ENCODE peak calls at places on chromosome 1, in seven cellular contexts. One of them, this sample, is unnamed. For H3K27me3, the result is how much of the 10 kb centered on the place peaks cover.

GRCh38 chr1:58932820-58933598 is 149.2 kb upstream of the JUN start:
- DNase-seq in CD8-positive, alpha-beta T cell: no peak
- DNase-seq in lower lobe of right lung: peak
- DNase-seq in stomach: peak
- DNase-seq in mammary epithelial cell: peak
- DNase-seq in CD4-positive, alpha-beta T cell: no peak
- DNase-seq in A673: no peak
- DNase-seq in this sample: peak

GRCh38 chr1:226481133-226481532 is 67.4 kb upstream of the STUM start:
- DNase-seq in mammary epithelial cell: no peak
- DNase-seq in lower lobe of right lung: no peak
- DNase-seq in stomach: no peak
- DNase-seq in CD4-positive, alpha-beta T cell: no peak
- DNase-seq in CD8-positive, alpha-beta T cell: no peak
- DNase-seq in A673: no peak
- DNase-seq in this sample: no peak

GRCh38 chr1:65247419-65248359 is 61.7 kb upstream of the DNAJC6 start:
- DNase-seq in CD8-positive, alpha-beta T cell: no peak
- DNase-seq in stomach: no peak
- DNase-seq in lower lobe of right lung: no peak
- DNase-seq in A673: no peak
- DNase-seq in mammary epithelial cell: peak
- DNase-seq in CD4-positive, alpha-beta T cell: no peak
- DNase-seq in this sample: peak

GRCh38 chr1:225769687-225770086 is 7.9 kb upstream of the SRP9 start:
- DNase-seq in CD8-positive, alpha-beta T cell: no peak
- DNase-seq in A673: peak
- DNase-seq in mammary epithelial cell: no peak
- DNase-seq in CD4-positive, alpha-beta T cell: no peak
- DNase-seq in lower lobe of right lung: no peak
- DNase-seq in stomach: no peak
- DNase-seq in this sample: no peak

GRCh38 chr1:113027449-113027848 is 45.5 kb upstream of the LRIG2 start:
- DNase-seq in CD4-positive, alpha-beta T cell: no peak
- DNase-seq in stomach: no peak
- DNase-seq in A673: no peak
- DNase-seq in mammary epithelial cell: no peak
- DNase-seq in lower lobe of right lung: no peak
- DNase-seq in CD8-positive, alpha-beta T cell: no peak
- DNase-seq in this sample: no peak

GRCh38 chr1:19432943-19433609 is 52.3 kb downstream of the CAPZB start:
- DNase-seq in mammary epithelial cell: no peak
- DNase-seq in stomach: no peak
- DNase-seq in CD8-positive, alpha-beta T cell: no peak
- DNase-seq in A673: peak
- DNase-seq in CD4-positive, alpha-beta T cell: no peak
- DNase-seq in lower lobe of right lung: no peak
- DNase-seq in this sample: no peak

GRCh38 chr1:29839726-29840125 is 603.4 kb downstream of the PTPRU start:
- DNase-seq in CD4-positive, alpha-beta T cell: no peak
- DNase-seq in mammary epithelial cell: no peak
- DNase-seq in A673: no peak
- DNase-seq in CD8-positive, alpha-beta T cell: no peak
- DNase-seq in lower lobe of right lung: no peak
- DNase-seq in stomach: no peak
- DNase-seq in this sample: no peak

GRCh38 chr1:55129194-55129728 is 85.9 kb downstream of the USP24 start:
- DNase-seq in CD4-positive, alpha-beta T cell: no peak
- DNase-seq in mammary epithelial cell: no peak
- DNase-seq in CD8-positive, alpha-beta T cell: no peak
- DNase-seq in stomach: no peak
- DNase-seq in lower lobe of right lung: no peak
- DNase-seq in A673: no peak
- DNase-seq in this sample: no peak

GRCh38 chr1:214380418-214380817 is 99.5 kb downstream of the SMYD2 start:
- DNase-seq in A673: no peak
- DNase-seq in CD4-positive, alpha-beta T cell: no peak
- DNase-seq in CD8-positive, alpha-beta T cell: no peak
- DNase-seq in stomach: no peak
- DNase-seq in mammary epithelial cell: no peak
- DNase-seq in lower lobe of right lung: no peak
- DNase-seq in this sample: no peak

GRCh38 chr1:94731891-94732290 is 88.3 kb upstream of the SLC44A3 start:
- DNase-seq in CD8-positive, alpha-beta T cell: no peak
- DNase-seq in A673: no peak
- DNase-seq in stomach: no peak
- DNase-seq in lower lobe of right lung: no peak
- DNase-seq in CD4-positive, alpha-beta T cell: no peak
- DNase-seq in mammary epithelial cell: no peak
- DNase-seq in this sample: no peak

GRCh38 chr1:206829282-206829681 is 36.1 kb upstream of the IL20 start:
- DNase-seq in lower lobe of right lung: no peak
- DNase-seq in A673: no peak
- DNase-seq in mammary epithelial cell: no peak
- DNase-seq in stomach: no peak
- DNase-seq in CD8-positive, alpha-beta T cell: no peak
- DNase-seq in CD4-positive, alpha-beta T cell: no peak
- DNase-seq in this sample: no peak

GRCh38 chr1:43990271-43991199 is 864 bp upstream of the CCDC24 start:
- DNase-seq in lower lobe of right lung: no peak
- DNase-seq in mammary epithelial cell: no peak
- DNase-seq in A673: peak
- DNase-seq in CD8-positive, alpha-beta T cell: no peak
- DNase-seq in stomach: no peak
- DNase-seq in CD4-positive, alpha-beta T cell: no peak
- DNase-seq in this sample: no peak

GRCh38 chr1:41481109-41481775 is 3.2 kb downstream of the EDN2 start:
- DNase-seq in A673: no peak
- DNase-seq in mammary epithelial cell: no peak
- DNase-seq in stomach: no peak
- DNase-seq in CD8-positive, alpha-beta T cell: no peak
- DNase-seq in lower lobe of right lung: peak
- DNase-seq in CD4-positive, alpha-beta T cell: no peak
- DNase-seq in this sample: no peak

GRCh38 chr1:200891774-200892157 is 2.9 kb upstream of the INAVA start:
- DNase-seq in lower lobe of right lung: no peak
- DNase-seq in CD4-positive, alpha-beta T cell: no peak
- DNase-seq in mammary epithelial cell: no peak
- DNase-seq in CD8-positive, alpha-beta T cell: no peak
- DNase-seq in stomach: no peak
- DNase-seq in A673: no peak
- DNase-seq in this sample: no peak

GRCh38 chr1:200892546-200892945 is 2.2 kb upstream of the INAVA start:
- DNase-seq in lower lobe of right lung: no peak
- DNase-seq in A673: no peak
- DNase-seq in CD8-positive, alpha-beta T cell: no peak
- DNase-seq in CD4-positive, alpha-beta T cell: no peak
- DNase-seq in stomach: no peak
- DNase-seq in mammary epithelial cell: no peak
- DNase-seq in this sample: no peak

GRCh38 chr1:200890027-200890426 is 4.7 kb upstream of the INAVA start:
- DNase-seq in lower lobe of right lung: no peak
- DNase-seq in CD8-positive, alpha-beta T cell: no peak
- DNase-seq in stomach: no peak
- DNase-seq in CD4-positive, alpha-beta T cell: no peak
- DNase-seq in mammary epithelial cell: no peak
- DNase-seq in A673: no peak
- DNase-seq in this sample: no peak

GRCh38 chr1:200889571-200889970 is 5.1 kb upstream of the INAVA start:
- DNase-seq in mammary epithelial cell: peak
- DNase-seq in CD8-positive, alpha-beta T cell: no peak
- DNase-seq in A673: no peak
- DNase-seq in lower lobe of right lung: no peak
- DNase-seq in stomach: no peak
- DNase-seq in CD4-positive, alpha-beta T cell: no peak
- DNase-seq in this sample: no peak

GRCh38 chr1:200890818-200891773 is 3.6 kb upstream of the INAVA start:
- DNase-seq in A673: peak
- DNase-seq in stomach: no peak
- DNase-seq in CD8-positive, alpha-beta T cell: no peak
- DNase-seq in lower lobe of right lung: no peak
- DNase-seq in mammary epithelial cell: peak
- DNase-seq in CD4-positive, alpha-beta T cell: no peak
- DNase-seq in this sample: peak
- H3K27ac ChIP-seq in A673: peak
- H3K27ac ChIP-seq in stomach: peak
- H3K27ac ChIP-seq in CD8-positive, alpha-beta T cell: no peak
- H3K27ac ChIP-seq in lower lobe of right lung: peak
- H3K27ac ChIP-seq in mammary epithelial cell: peak
- H3K27ac ChIP-seq in CD4-positive, alpha-beta T cell: no peak
- H3K27ac ChIP-seq in this sample: no peak

GRCh38 chr1:37609002-37609401 is 13.3 kb upstream of the GNL2 start:
- DNase-seq in CD4-positive, alpha-beta T cell: no peak
- DNase-seq in CD8-positive, alpha-beta T cell: no peak
- DNase-seq in mammary epithelial cell: no peak
- DNase-seq in stomach: no peak
- DNase-seq in lower lobe of right lung: no peak
- DNase-seq in A673: no peak
- DNase-seq in this sample: no peak
- H3K27me3 ChIP-seq in CD4-positive, alpha-beta T cell: under half
- H3K27me3 ChIP-seq in CD8-positive, alpha-beta T cell: under half
- H3K27me3 ChIP-seq in mammary epithelial cell: under half
- H3K27me3 ChIP-seq in stomach: under half
- H3K27me3 ChIP-seq in lower lobe of right lung: under half
- H3K27me3 ChIP-seq in A673: half or more
- H3K27me3 ChIP-seq in this sample: under half

GRCh38 chr1:154405762-154406571 is 824 bp downstream of the IL6R start:
- DNase-seq in mammary epithelial cell: peak
- DNase-seq in CD4-positive, alpha-beta T cell: peak
- DNase-seq in A673: peak
- DNase-seq in CD8-positive, alpha-beta T cell: peak
- DNase-seq in stomach: peak
- DNase-seq in lower lobe of right lung: peak
- DNase-seq in this sample: peak
- H3K27ac ChIP-seq in mammary epithelial cell: peak
- H3K27ac ChIP-seq in CD4-positive, alpha-beta T cell: peak
- H3K27ac ChIP-seq in A673: no peak
- H3K27ac ChIP-seq in CD8-positive, alpha-beta T cell: peak
- H3K27ac ChIP-seq in stomach: peak
- H3K27ac ChIP-seq in lower lobe of right lung: peak
- H3K27ac ChIP-seq in this sample: peak

GRCh38 chr1:4978660-4979390 is 324.4 kb downstream of the AJAP1 start:
- DNase-seq in CD4-positive, alpha-beta T cell: no peak
- DNase-seq in A673: no peak
- DNase-seq in CD8-positive, alpha-beta T cell: no peak
- DNase-seq in stomach: no peak
- DNase-seq in mammary epithelial cell: no peak
- DNase-seq in lower lobe of right lung: no peak
- DNase-seq in this sample: no peak
- H3K27me3 ChIP-seq in CD4-positive, alpha-beta T cell: under half
- H3K27me3 ChIP-seq in A673: under half
- H3K27me3 ChIP-seq in CD8-positive, alpha-beta T cell: under half
- H3K27me3 ChIP-seq in stomach: under half
- H3K27me3 ChIP-seq in mammary epithelial cell: under half
- H3K27me3 ChIP-seq in lower lobe of right lung: under half
- H3K27me3 ChIP-seq in this sample: under half

This sample was measured in thyroid gland.